ENCODE peak calls at places on chromosomes 12 and 14, in eight cellular contexts. One of them, this sample, is unnamed.

GRCh38 chr14:90487031-90487430 is 90.2 kb downstream of the CALM1 start:
- DNase-seq in lung: no peak
- DNase-seq in T-helper 17 cell: no peak
- DNase-seq in right lobe of liver: no peak
- DNase-seq in SK-N-MC: no peak
- DNase-seq in RWPE2: peak; percentile 49
- DNase-seq in CD4-positive, alpha-beta memory T cell: no peak
- DNase-seq in CD8-positive, alpha-beta T cell: no peak
- DNase-seq in this sample: no peak

GRCh38 chr12:52022841-52023181 is 16.1 kb downstream of the TAMALIN start:
- DNase-seq in SK-N-MC: no peak
- DNase-seq in right lobe of liver: no peak
- DNase-seq in CD4-positive, alpha-beta memory T cell: no peak
- DNase-seq in lung: no peak
- DNase-seq in RWPE2: no peak
- DNase-seq in T-helper 17 cell: no peak
- DNase-seq in CD8-positive, alpha-beta T cell: no peak
- DNase-seq in this sample: no peak

GRCh38 chr12:20272801-20273200 is 95.5 kb upstream of the PDE3A start:
- DNase-seq in CD4-positive, alpha-beta memory T cell: no peak
- DNase-seq in RWPE2: no peak
- DNase-seq in CD8-positive, alpha-beta T cell: no peak
- DNase-seq in T-helper 17 cell: no peak
- DNase-seq in lung: no peak
- DNase-seq in right lobe of liver: no peak
- DNase-seq in SK-N-MC: no peak
- DNase-seq in this sample: no peak

GRCh38 chr14:73833530-73834257 is 17.9 kb upstream of the PTGR2 start:
- DNase-seq in lung: no peak
- DNase-seq in CD4-positive, alpha-beta memory T cell: no peak
- DNase-seq in right lobe of liver: peak; percentile 43
- DNase-seq in SK-N-MC: no peak
- DNase-seq in RWPE2: no peak
- DNase-seq in CD8-positive, alpha-beta T cell: no peak
- DNase-seq in T-helper 17 cell: no peak
- DNase-seq in this sample: no peak

GRCh38 chr12:32051511-32052299 is 54.9 kb upstream of the BICD1 start:
- DNase-seq in CD4-positive, alpha-beta memory T cell: no peak
- DNase-seq in lung: no peak
- DNase-seq in right lobe of liver: no peak
- DNase-seq in RWPE2: peak; percentile 87
- DNase-seq in CD8-positive, alpha-beta T cell: no peak
- DNase-seq in T-helper 17 cell: no peak
- DNase-seq in SK-N-MC: no peak
- DNase-seq in this sample: no peak

GRCh38 chr14:35336171-35337073 is 44.2 kb downstream of the PSMA6 start:
- DNase-seq in RWPE2: peak; percentile 95
- DNase-seq in CD8-positive, alpha-beta T cell: no peak
- DNase-seq in CD4-positive, alpha-beta memory T cell: no peak
- DNase-seq in lung: peak; percentile 93
- DNase-seq in T-helper 17 cell: no peak
- DNase-seq in right lobe of liver: peak; percentile 96
- DNase-seq in SK-N-MC: no peak
- DNase-seq in this sample: no peak

GRCh38 chr14:25150401-25150800 is 100.5 kb upstream of the STXBP6 start:
- DNase-seq in SK-N-MC: no peak
- DNase-seq in CD8-positive, alpha-beta T cell: no peak
- DNase-seq in T-helper 17 cell: no peak
- DNase-seq in right lobe of liver: no peak
- DNase-seq in lung: no peak
- DNase-seq in RWPE2: no peak
- DNase-seq in CD4-positive, alpha-beta memory T cell: no peak
- DNase-seq in this sample: no peak

GRCh38 chr12:95803817-95804216 is 13.3 kb upstream of the NTN4 start:
- DNase-seq in T-helper 17 cell: no peak
- DNase-seq in CD8-positive, alpha-beta T cell: no peak
- DNase-seq in right lobe of liver: no peak
- DNase-seq in SK-N-MC: no peak
- DNase-seq in CD4-positive, alpha-beta memory T cell: no peak
- DNase-seq in RWPE2: no peak
- DNase-seq in lung: no peak
- DNase-seq in this sample: no peak

GRCh38 chr12:131827961-131828534 is at the start of gene MMP17:
- DNase-seq in right lobe of liver: peak; percentile 27
- DNase-seq in lung: no peak
- DNase-seq in RWPE2: peak; percentile 67
- DNase-seq in SK-N-MC: no peak
- DNase-seq in CD8-positive, alpha-beta T cell: peak; percentile 37
- DNase-seq in T-helper 17 cell: peak; percentile 26
- DNase-seq in CD4-positive, alpha-beta memory T cell: peak; percentile 24
- DNase-seq in this sample: no peak

GRCh38 chr14:34460841-34461240 is 1.2 kb downstream of the SPTSSA start:
- DNase-seq in SK-N-MC: no peak
- DNase-seq in lung: no peak
- DNase-seq in right lobe of liver: no peak
- DNase-seq in RWPE2: no peak
- DNase-seq in CD8-positive, alpha-beta T cell: no peak
- DNase-seq in T-helper 17 cell: no peak
- DNase-seq in CD4-positive, alpha-beta memory T cell: no peak
- DNase-seq in this sample: no peak

GRCh38 chr14:23025181-23025788 is 9.4 kb downstream of the PSMB5 start:
- DNase-seq in right lobe of liver: no peak
- DNase-seq in T-helper 17 cell: no peak
- DNase-seq in RWPE2: no peak
- DNase-seq in CD8-positive, alpha-beta T cell: no peak
- DNase-seq in CD4-positive, alpha-beta memory T cell: no peak
- DNase-seq in lung: no peak
- DNase-seq in SK-N-MC: no peak
- DNase-seq in this sample: no peak

GRCh38 chr12:110373025-110373876 is 30.3 kb downstream of the ANAPC7 start:
- DNase-seq in CD4-positive, alpha-beta memory T cell: no peak
- DNase-seq in lung: no peak
- DNase-seq in RWPE2: no peak
- DNase-seq in T-helper 17 cell: no peak
- DNase-seq in CD8-positive, alpha-beta T cell: no peak
- DNase-seq in right lobe of liver: no peak
- DNase-seq in SK-N-MC: no peak
- DNase-seq in this sample: no peak

GRCh38 chr12:53056296-53056695 is 6.4 kb downstream of the TNS2 start:
- DNase-seq in RWPE2: no peak
- DNase-seq in SK-N-MC: no peak
- DNase-seq in T-helper 17 cell: no peak
- DNase-seq in CD8-positive, alpha-beta T cell: no peak
- DNase-seq in right lobe of liver: no peak
- DNase-seq in CD4-positive, alpha-beta memory T cell: no peak
- DNase-seq in lung: no peak
- DNase-seq in this sample: no peak

GRCh38 chr14:101397206-101397605 is 164.1 kb upstream of the DIO3 start:
- DNase-seq in CD4-positive, alpha-beta memory T cell: no peak
- DNase-seq in T-helper 17 cell: no peak
- DNase-seq in SK-N-MC: no peak
- DNase-seq in RWPE2: no peak
- DNase-seq in right lobe of liver: no peak
- DNase-seq in lung: no peak
- DNase-seq in CD8-positive, alpha-beta T cell: no peak
- DNase-seq in this sample: no peak

GRCh38 chr12:123747309-123747708 is 14.8 kb upstream of the DNAH10 start:
- DNase-seq in lung: no peak
- DNase-seq in right lobe of liver: no peak
- DNase-seq in CD8-positive, alpha-beta T cell: no peak
- DNase-seq in SK-N-MC: no peak
- DNase-seq in RWPE2: no peak
- DNase-seq in CD4-positive, alpha-beta memory T cell: no peak
- DNase-seq in T-helper 17 cell: no peak
- DNase-seq in this sample: no peak

GRCh38 chr12:85357609-85358008 is 77.6 kb downstream of the ALX1 start:
- DNase-seq in right lobe of liver: no peak
- DNase-seq in CD8-positive, alpha-beta T cell: no peak
- DNase-seq in SK-N-MC: no peak
- DNase-seq in CD4-positive, alpha-beta memory T cell: no peak
- DNase-seq in T-helper 17 cell: no peak
- DNase-seq in lung: no peak
- DNase-seq in RWPE2: no peak
- DNase-seq in this sample: no peak

GRCh38 chr12:77893918-77894317 is 63.2 kb downstream of the NAV3 start:
- DNase-seq in RWPE2: no peak
- DNase-seq in CD4-positive, alpha-beta memory T cell: no peak
- DNase-seq in lung: no peak
- DNase-seq in SK-N-MC: no peak
- DNase-seq in T-helper 17 cell: no peak
- DNase-seq in CD8-positive, alpha-beta T cell: no peak
- DNase-seq in right lobe of liver: peak; percentile 48
- DNase-seq in this sample: no peak

GRCh38 chr14:105664691-105665090 is 138.3 kb downstream of the TMEM121 start:
- DNase-seq in right lobe of liver: no peak
- DNase-seq in CD8-positive, alpha-beta T cell: no peak
- DNase-seq in SK-N-MC: no peak
- DNase-seq in lung: no peak
- DNase-seq in RWPE2: no peak
- DNase-seq in T-helper 17 cell: no peak
- DNase-seq in CD4-positive, alpha-beta memory T cell: no peak
- DNase-seq in this sample: no peak
- H3K9me3 ChIP-seq in right lobe of liver: no peaks in the 10 kb centered on the region
- H3K9me3 ChIP-seq in CD8-positive, alpha-beta T cell: no peaks in the 10 kb centered on the region
- H3K9me3 ChIP-seq in SK-N-MC: no peaks in the 10 kb centered on the region
- H3K9me3 ChIP-seq in lung: peaks cover 8% of the 10 kb centered on the region
- H3K9me3 ChIP-seq in RWPE2: no peaks in the 10 kb centered on the region
- H3K9me3 ChIP-seq in T-helper 17 cell: no peaks in the 10 kb centered on the region
- H3K9me3 ChIP-seq in CD4-positive, alpha-beta memory T cell: no peaks in the 10 kb centered on the region
- H3K9me3 ChIP-seq in this sample: no peaks in the 10 kb centered on the region

GRCh38 chr12:104354868-104355570 is 51.5 kb downstream of the EID3 start:
- DNase-seq in right lobe of liver: no peak
- DNase-seq in CD4-positive, alpha-beta memory T cell: no peak
- DNase-seq in SK-N-MC: no peak
- DNase-seq in RWPE2: no peak
- DNase-seq in T-helper 17 cell: no peak
- DNase-seq in lung: no peak
- DNase-seq in CD8-positive, alpha-beta T cell: no peak
- DNase-seq in this sample: no peak

GRCh38 chr12:104353012-104353981 is 49.8 kb downstream of the EID3 start:
- DNase-seq in CD4-positive, alpha-beta memory T cell: no peak
- DNase-seq in CD8-positive, alpha-beta T cell: no peak
- DNase-seq in T-helper 17 cell: no peak
- DNase-seq in lung: no peak
- DNase-seq in RWPE2: no peak
- DNase-seq in SK-N-MC: no peak
- DNase-seq in right lobe of liver: no peak
- DNase-seq in this sample: no peak

GRCh38 chr12:104352106-104352713 is 48.7 kb downstream of the EID3 start:
- DNase-seq in RWPE2: no peak
- DNase-seq in right lobe of liver: no peak
- DNase-seq in SK-N-MC: no peak
- DNase-seq in CD4-positive, alpha-beta memory T cell: no peak
- DNase-seq in CD8-positive, alpha-beta T cell: no peak
- DNase-seq in lung: no peak
- DNase-seq in T-helper 17 cell: no peak
- DNase-seq in this sample: no peak

GRCh38 chr12:104355630-104356029 is 52.1 kb downstream of the EID3 start:
- DNase-seq in right lobe of liver: no peak
- DNase-seq in lung: no peak
- DNase-seq in SK-N-MC: no peak
- DNase-seq in CD8-positive, alpha-beta T cell: no peak
- DNase-seq in CD4-positive, alpha-beta memory T cell: no peak
- DNase-seq in RWPE2: no peak
- DNase-seq in T-helper 17 cell: no peak
- DNase-seq in this sample: no peak

DNA sequence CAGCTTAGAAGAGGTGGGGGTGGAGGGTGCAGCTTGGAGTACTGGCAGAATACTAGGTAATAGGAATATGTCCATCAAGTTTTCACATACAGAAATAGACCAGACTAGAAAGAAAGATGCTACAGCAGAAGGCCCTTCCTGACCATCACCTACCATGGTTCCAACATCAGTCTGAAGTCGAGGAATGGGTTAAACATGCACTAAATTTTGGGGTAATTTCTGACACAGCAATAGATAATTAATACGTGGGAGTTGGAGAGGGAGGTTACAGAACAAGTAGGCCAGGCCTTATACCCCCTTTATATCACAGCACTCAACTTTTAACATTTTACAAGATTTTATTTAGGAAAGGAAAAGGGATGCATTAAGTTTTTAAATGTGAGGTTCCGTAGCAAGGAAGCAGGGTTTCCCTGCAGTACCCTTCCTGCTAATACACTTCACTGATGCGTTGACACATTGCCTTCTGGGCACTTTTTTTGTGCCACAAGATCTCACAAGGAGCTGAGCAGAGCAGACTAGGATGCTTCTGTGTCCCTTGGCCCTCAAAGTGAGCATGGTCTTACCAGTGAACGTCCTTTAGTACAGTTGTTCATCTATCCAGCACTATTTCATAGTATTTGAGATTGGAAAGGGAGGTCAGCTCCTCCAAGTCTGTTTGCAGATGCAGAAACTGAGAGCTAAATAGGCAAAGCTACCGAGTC is 50.8 kb downstream of the EID3 start:
- DNase-seq in CD4-positive, alpha-beta memory T cell: no peak
- DNase-seq in CD8-positive, alpha-beta T cell: no peak
- DNase-seq in SK-N-MC: no peak
- DNase-seq in right lobe of liver: no peak
- DNase-seq in lung: no peak
- DNase-seq in T-helper 17 cell: no peak
- DNase-seq in RWPE2: no peak
- DNase-seq in this sample: no peak
- H3K9me3 ChIP-seq in CD4-positive, alpha-beta memory T cell: no peaks in the 10 kb centered on the region
- H3K9me3 ChIP-seq in CD8-positive, alpha-beta T cell: no peaks in the 10 kb centered on the region
- H3K9me3 ChIP-seq in SK-N-MC: no peaks in the 10 kb centered on the region
- H3K9me3 ChIP-seq in right lobe of liver: no peaks in the 10 kb centered on the region
- H3K9me3 ChIP-seq in lung: no peaks in the 10 kb centered on the region
- H3K9me3 ChIP-seq in T-helper 17 cell: no peaks in the 10 kb centered on the region
- H3K9me3 ChIP-seq in RWPE2: no peaks in the 10 kb centered on the region
- H3K9me3 ChIP-seq in this sample: no peaks in the 10 kb centered on the region

DNA sequence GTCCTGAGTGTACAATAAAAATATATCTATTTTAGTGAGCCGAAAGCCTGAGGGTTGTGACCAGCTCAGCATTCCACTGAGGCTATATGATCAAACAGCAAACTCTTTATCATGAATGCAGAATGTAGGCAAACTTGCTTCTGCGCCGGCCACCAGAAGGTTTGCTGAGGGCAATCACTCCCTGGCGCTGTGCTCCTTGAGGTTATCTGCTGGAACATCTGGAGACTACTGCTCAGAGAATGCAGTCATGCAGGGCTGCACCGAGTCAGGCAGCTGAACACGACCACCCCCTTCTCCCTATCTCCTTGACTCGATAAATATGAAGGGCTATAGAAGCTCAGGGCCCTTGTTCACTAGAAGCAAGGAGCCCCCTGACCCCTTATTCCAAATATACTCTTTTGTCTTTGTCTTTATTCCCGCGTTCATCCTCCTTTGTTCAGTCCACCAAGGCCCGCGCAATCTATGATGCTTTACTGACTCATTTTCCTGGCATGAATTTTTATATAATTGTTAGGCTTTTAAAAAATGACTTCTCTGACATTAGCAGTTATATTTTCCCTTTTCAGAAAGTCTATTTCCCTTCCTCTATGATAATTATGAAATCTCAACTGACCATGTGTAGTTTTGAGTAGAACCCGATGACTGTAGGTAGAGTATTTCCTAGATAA is 1089.3 kb downstream of the SLC16A7 start:
- DNase-seq in CD8-positive, alpha-beta T cell: no peak
- DNase-seq in T-helper 17 cell: no peak
- DNase-seq in CD4-positive, alpha-beta memory T cell: no peak
- DNase-seq in SK-N-MC: no peak
- DNase-seq in right lobe of liver: no peak
- DNase-seq in lung: no peak
- DNase-seq in RWPE2: no peak
- DNase-seq in this sample: no peak
- H3K9me3 ChIP-seq in CD8-positive, alpha-beta T cell: no peaks in the 10 kb centered on the region
- H3K9me3 ChIP-seq in T-helper 17 cell: no peaks in the 10 kb centered on the region
- H3K9me3 ChIP-seq in CD4-positive, alpha-beta memory T cell: no peaks in the 10 kb centered on the region
- H3K9me3 ChIP-seq in SK-N-MC: no peaks in the 10 kb centered on the region
- H3K9me3 ChIP-seq in right lobe of liver: no peaks in the 10 kb centered on the region
- H3K9me3 ChIP-seq in lung: peaks cover 9% of the 10 kb centered on the region
- H3K9me3 ChIP-seq in RWPE2: no peaks in the 10 kb centered on the region
- H3K9me3 ChIP-seq in this sample: peaks cover 5% of the 10 kb centered on the region

GRCh38 chr14:32865827-32866376 is 72.8 kb upstream of the NPAS3 start:
- DNase-seq in T-helper 17 cell: no peak
- DNase-seq in lung: no peak
- DNase-seq in CD4-positive, alpha-beta memory T cell: no peak
- DNase-seq in CD8-positive, alpha-beta T cell: no peak
- DNase-seq in RWPE2: no peak
- DNase-seq in right lobe of liver: no peak
- DNase-seq in SK-N-MC: no peak
- DNase-seq in this sample: no peak
- H3K9me3 ChIP-seq in T-helper 17 cell: no peaks in the 10 kb centered on the region
- H3K9me3 ChIP-seq in lung: peaks cover 4% of the 10 kb centered on the region
- H3K9me3 ChIP-seq in CD4-positive, alpha-beta memory T cell: no peaks in the 10 kb centered on the region
- H3K9me3 ChIP-seq in CD8-positive, alpha-beta T cell: no peaks in the 10 kb centered on the region
- H3K9me3 ChIP-seq in RWPE2: no peaks in the 10 kb centered on the region
- H3K9me3 ChIP-seq in right lobe of liver: no peaks in the 10 kb centered on the region
- H3K9me3 ChIP-seq in SK-N-MC: no peaks in the 10 kb centered on the region
- H3K9me3 ChIP-seq in this sample: no peaks in the 10 kb centered on the region

This sample was measured in CD4-positive, alpha-beta T cell.